ENCODE peak calls at places on chromosomes 13 and 19, in nine cellular contexts. One of them, this sample, is unnamed.

GRCh38 chr13:33761744-33762143 is 56.2 kb upstream of the RFC3 start:
- DNase-seq in WERI-Rb-1: no peak
- DNase-seq in endothelial cell: no peak
- DNase-seq in activated CD8-positive, alpha-beta memory T cell treated with anti-CD3 and anti-CD28 coated beads, Interleukin-2, amount 50 U/mL, for 48 hours: no peak
- DNase-seq in neuronal stem cell: no peak
- DNase-seq in ureter: no peak
- DNase-seq in activated naive CD4-positive, alpha-beta T cell treated with anti-CD3 and anti-CD28 coated beads for 36 hours: no peak
- DNase-seq in SHP77: peak; percentile 75
- DNase-seq in MCF 10A: peak; percentile 12
- DNase-seq in this sample: peak; percentile 67

GRCh38 chr19:14089662-14090508 is 666 bp downstream of the SAMD1 start:
- DNase-seq in SHP77: peak; percentile 22
- DNase-seq in WERI-Rb-1: peak; percentile 60
- DNase-seq in MCF 10A: peak; percentile 54
- DNase-seq in activated naive CD4-positive, alpha-beta T cell treated with anti-CD3 and anti-CD28 coated beads for 36 hours: peak; percentile 41
- DNase-seq in activated CD8-positive, alpha-beta memory T cell treated with anti-CD3 and anti-CD28 coated beads, Interleukin-2, amount 50 U/mL, for 48 hours: peak; percentile 80
- DNase-seq in neuronal stem cell: peak; percentile 61
- DNase-seq in endothelial cell: peak; percentile 57
- DNase-seq in ureter: no peak
- DNase-seq in this sample: peak; percentile 74

GRCh38 chr19:6649189-6649588 is 20.8 kb downstream of the TNFSF14 start:
- DNase-seq in activated CD8-positive, alpha-beta memory T cell treated with anti-CD3 and anti-CD28 coated beads, Interleukin-2, amount 50 U/mL, for 48 hours: no peak
- DNase-seq in ureter: no peak
- DNase-seq in SHP77: no peak
- DNase-seq in MCF 10A: no peak
- DNase-seq in activated naive CD4-positive, alpha-beta T cell treated with anti-CD3 and anti-CD28 coated beads for 36 hours: no peak
- DNase-seq in endothelial cell: no peak
- DNase-seq in neuronal stem cell: no peak
- DNase-seq in WERI-Rb-1: no peak
- DNase-seq in this sample: no peak

GRCh38 chr19:43464089-43464775 is 1.2 kb downstream of the LYPD3 start:
- DNase-seq in SHP77: no peak
- DNase-seq in activated CD8-positive, alpha-beta memory T cell treated with anti-CD3 and anti-CD28 coated beads, Interleukin-2, amount 50 U/mL, for 48 hours: peak; percentile 89
- DNase-seq in neuronal stem cell: no peak
- DNase-seq in MCF 10A: no peak
- DNase-seq in endothelial cell: peak; percentile 65
- DNase-seq in activated naive CD4-positive, alpha-beta T cell treated with anti-CD3 and anti-CD28 coated beads for 36 hours: no peak
- DNase-seq in ureter: peak; percentile 84
- DNase-seq in WERI-Rb-1: peak; percentile 67
- DNase-seq in this sample: peak; percentile 83

GRCh38 chr19:49558591-49558990 is 21.8 kb downstream of the NOSIP start:
- DNase-seq in ureter: no peak
- DNase-seq in SHP77: no peak
- DNase-seq in endothelial cell: no peak
- DNase-seq in activated CD8-positive, alpha-beta memory T cell treated with anti-CD3 and anti-CD28 coated beads, Interleukin-2, amount 50 U/mL, for 48 hours: no peak
- DNase-seq in WERI-Rb-1: no peak
- DNase-seq in activated naive CD4-positive, alpha-beta T cell treated with anti-CD3 and anti-CD28 coated beads for 36 hours: peak; percentile 76
- DNase-seq in neuronal stem cell: no peak
- DNase-seq in MCF 10A: no peak
- DNase-seq in this sample: no peak

GRCh38 chr13:35144496-35144895 is 202.4 kb downstream of the NBEA start:
- DNase-seq in ureter: no peak
- DNase-seq in WERI-Rb-1: no peak
- DNase-seq in neuronal stem cell: no peak
- DNase-seq in activated naive CD4-positive, alpha-beta T cell treated with anti-CD3 and anti-CD28 coated beads for 36 hours: no peak
- DNase-seq in endothelial cell: no peak
- DNase-seq in SHP77: no peak
- DNase-seq in activated CD8-positive, alpha-beta memory T cell treated with anti-CD3 and anti-CD28 coated beads, Interleukin-2, amount 50 U/mL, for 48 hours: no peak
- DNase-seq in MCF 10A: peak; percentile 47
- DNase-seq in this sample: no peak

GRCh38 chr13:59531571-59532091 is 632.1 kb downstream of the DIAPH3 start:
- DNase-seq in activated naive CD4-positive, alpha-beta T cell treated with anti-CD3 and anti-CD28 coated beads for 36 hours: peak; percentile 24
- DNase-seq in MCF 10A: peak; percentile 87
- DNase-seq in activated CD8-positive, alpha-beta memory T cell treated with anti-CD3 and anti-CD28 coated beads, Interleukin-2, amount 50 U/mL, for 48 hours: no peak
- DNase-seq in SHP77: peak; percentile 70
- DNase-seq in endothelial cell: peak; percentile 67
- DNase-seq in ureter: peak; percentile 85
- DNase-seq in neuronal stem cell: no peak
- DNase-seq in WERI-Rb-1: no peak
- DNase-seq in this sample: no peak

GRCh38 chr19:23318143-23318542 is 67.9 kb upstream of the ZNF724 start:
- DNase-seq in MCF 10A: peak; percentile 58
- DNase-seq in activated CD8-positive, alpha-beta memory T cell treated with anti-CD3 and anti-CD28 coated beads, Interleukin-2, amount 50 U/mL, for 48 hours: no peak
- DNase-seq in activated naive CD4-positive, alpha-beta T cell treated with anti-CD3 and anti-CD28 coated beads for 36 hours: peak; percentile 33
- DNase-seq in WERI-Rb-1: no peak
- DNase-seq in SHP77: no peak
- DNase-seq in ureter: no peak
- DNase-seq in endothelial cell: no peak
- DNase-seq in neuronal stem cell: no peak
- DNase-seq in this sample: no peak

GRCh38 chr19:55611300-55611982 is 6.0 kb downstream of the ZNF865 start:
- DNase-seq in endothelial cell: no peak
- DNase-seq in activated naive CD4-positive, alpha-beta T cell treated with anti-CD3 and anti-CD28 coated beads for 36 hours: no peak
- DNase-seq in activated CD8-positive, alpha-beta memory T cell treated with anti-CD3 and anti-CD28 coated beads, Interleukin-2, amount 50 U/mL, for 48 hours: no peak
- DNase-seq in WERI-Rb-1: no peak
- DNase-seq in neuronal stem cell: no peak
- DNase-seq in SHP77: no peak
- DNase-seq in MCF 10A: no peak
- DNase-seq in ureter: no peak
- DNase-seq in this sample: no peak

GRCh38 chr19:49869484-49870308 is 2.3 kb upstream of the PNKP start:
- DNase-seq in ureter: peak; percentile 97
- DNase-seq in activated naive CD4-positive, alpha-beta T cell treated with anti-CD3 and anti-CD28 coated beads for 36 hours: peak; percentile 95
- DNase-seq in endothelial cell: peak; percentile 98
- DNase-seq in activated CD8-positive, alpha-beta memory T cell treated with anti-CD3 and anti-CD28 coated beads, Interleukin-2, amount 50 U/mL, for 48 hours: peak; percentile 93
- DNase-seq in WERI-Rb-1: peak; percentile 97
- DNase-seq in SHP77: peak; percentile 99
- DNase-seq in MCF 10A: peak; percentile 100
- DNase-seq in neuronal stem cell: peak; percentile 100
- DNase-seq in this sample: peak; percentile 98

GRCh38 chr19:42129399-42130253 is 2.6 kb downstream of the POU2F2 start:
- DNase-seq in SHP77: no peak
- DNase-seq in ureter: no peak
- DNase-seq in activated naive CD4-positive, alpha-beta T cell treated with anti-CD3 and anti-CD28 coated beads for 36 hours: no peak
- DNase-seq in activated CD8-positive, alpha-beta memory T cell treated with anti-CD3 and anti-CD28 coated beads, Interleukin-2, amount 50 U/mL, for 48 hours: no peak
- DNase-seq in WERI-Rb-1: no peak
- DNase-seq in MCF 10A: peak; percentile 17
- DNase-seq in neuronal stem cell: no peak
- DNase-seq in endothelial cell: no peak
- DNase-seq in this sample: no peak

GRCh38 chr13:47004022-47004421 is 107.2 kb upstream of the HTR2A start:
- DNase-seq in SHP77: no peak
- DNase-seq in neuronal stem cell: no peak
- DNase-seq in WERI-Rb-1: peak; percentile 22
- DNase-seq in ureter: no peak
- DNase-seq in endothelial cell: no peak
- DNase-seq in activated CD8-positive, alpha-beta memory T cell treated with anti-CD3 and anti-CD28 coated beads, Interleukin-2, amount 50 U/mL, for 48 hours: no peak
- DNase-seq in activated naive CD4-positive, alpha-beta T cell treated with anti-CD3 and anti-CD28 coated beads for 36 hours: no peak
- DNase-seq in MCF 10A: peak; percentile 5
- DNase-seq in this sample: no peak

GRCh38 chr13:37602743-37603381 is 4.3 kb upstream of the POSTN start:
- DNase-seq in activated CD8-positive, alpha-beta memory T cell treated with anti-CD3 and anti-CD28 coated beads, Interleukin-2, amount 50 U/mL, for 48 hours: no peak
- DNase-seq in ureter: no peak
- DNase-seq in neuronal stem cell: no peak
- DNase-seq in endothelial cell: no peak
- DNase-seq in activated naive CD4-positive, alpha-beta T cell treated with anti-CD3 and anti-CD28 coated beads for 36 hours: no peak
- DNase-seq in SHP77: no peak
- DNase-seq in MCF 10A: peak; percentile 42
- DNase-seq in WERI-Rb-1: no peak
- DNase-seq in this sample: no peak

GRCh38 chr19:30206187-30206586 is 166.0 kb upstream of the ZNF536 start:
- DNase-seq in neuronal stem cell: no peak
- DNase-seq in WERI-Rb-1: no peak
- DNase-seq in activated CD8-positive, alpha-beta memory T cell treated with anti-CD3 and anti-CD28 coated beads, Interleukin-2, amount 50 U/mL, for 48 hours: no peak
- DNase-seq in endothelial cell: no peak
- DNase-seq in MCF 10A: no peak
- DNase-seq in ureter: no peak
- DNase-seq in activated naive CD4-positive, alpha-beta T cell treated with anti-CD3 and anti-CD28 coated beads for 36 hours: no peak
- DNase-seq in SHP77: no peak
- DNase-seq in this sample: peak; percentile 28

GRCh38 chr13:104314926-104315535 is 1248.8 kb upstream of the SLC10A2 start:
- DNase-seq in ureter: no peak
- DNase-seq in activated naive CD4-positive, alpha-beta T cell treated with anti-CD3 and anti-CD28 coated beads for 36 hours: no peak
- DNase-seq in SHP77: no peak
- DNase-seq in MCF 10A: no peak
- DNase-seq in WERI-Rb-1: no peak
- DNase-seq in endothelial cell: no peak
- DNase-seq in activated CD8-positive, alpha-beta memory T cell treated with anti-CD3 and anti-CD28 coated beads, Interleukin-2, amount 50 U/mL, for 48 hours: no peak
- DNase-seq in neuronal stem cell: no peak
- DNase-seq in this sample: no peak

GRCh38 chr19:41030651-41031050 is 39.6 kb downstream of the CYP2B6 start:
- DNase-seq in ureter: no peak
- DNase-seq in activated naive CD4-positive, alpha-beta T cell treated with anti-CD3 and anti-CD28 coated beads for 36 hours: no peak
- DNase-seq in endothelial cell: no peak
- DNase-seq in MCF 10A: no peak
- DNase-seq in activated CD8-positive, alpha-beta memory T cell treated with anti-CD3 and anti-CD28 coated beads, Interleukin-2, amount 50 U/mL, for 48 hours: peak; percentile 3
- DNase-seq in SHP77: no peak
- DNase-seq in WERI-Rb-1: peak; percentile 20
- DNase-seq in neuronal stem cell: no peak
- DNase-seq in this sample: no peak

GRCh38 chr19:9834726-9835506 is at the start of gene PIN1:
- DNase-seq in ureter: peak; percentile 99
- DNase-seq in WERI-Rb-1: peak; percentile 99
- DNase-seq in SHP77: peak; percentile 97
- DNase-seq in neuronal stem cell: peak; percentile 100
- DNase-seq in activated CD8-positive, alpha-beta memory T cell treated with anti-CD3 and anti-CD28 coated beads, Interleukin-2, amount 50 U/mL, for 48 hours: peak; percentile 99
- DNase-seq in MCF 10A: peak; percentile 99
- DNase-seq in activated naive CD4-positive, alpha-beta T cell treated with anti-CD3 and anti-CD28 coated beads for 36 hours: peak; percentile 99
- DNase-seq in endothelial cell: peak; percentile 99
- DNase-seq in this sample: peak; percentile 100

GRCh38 chr19:18541258-18541991 is 1.9 kb downstream of the FKBP8 start:
- DNase-seq in neuronal stem cell: no peak
- DNase-seq in MCF 10A: no peak
- DNase-seq in WERI-Rb-1: no peak
- DNase-seq in endothelial cell: no peak
- DNase-seq in activated CD8-positive, alpha-beta memory T cell treated with anti-CD3 and anti-CD28 coated beads, Interleukin-2, amount 50 U/mL, for 48 hours: no peak
- DNase-seq in activated naive CD4-positive, alpha-beta T cell treated with anti-CD3 and anti-CD28 coated beads for 36 hours: no peak
- DNase-seq in SHP77: no peak
- DNase-seq in ureter: no peak
- DNase-seq in this sample: no peak

GRCh38 chr13:29946093-29946492 is 95.7 kb upstream of the UBL3 start:
- DNase-seq in SHP77: no peak
- DNase-seq in neuronal stem cell: no peak
- DNase-seq in WERI-Rb-1: no peak
- DNase-seq in activated naive CD4-positive, alpha-beta T cell treated with anti-CD3 and anti-CD28 coated beads for 36 hours: no peak
- DNase-seq in MCF 10A: no peak
- DNase-seq in activated CD8-positive, alpha-beta memory T cell treated with anti-CD3 and anti-CD28 coated beads, Interleukin-2, amount 50 U/mL, for 48 hours: peak; percentile 23
- DNase-seq in ureter: no peak
- DNase-seq in endothelial cell: no peak
- DNase-seq in this sample: no peak

GRCh38 chr13:60679131-60679530 is 282.1 kb downstream of the TDRD3 start:
- DNase-seq in activated CD8-positive, alpha-beta memory T cell treated with anti-CD3 and anti-CD28 coated beads, Interleukin-2, amount 50 U/mL, for 48 hours: no peak
- DNase-seq in MCF 10A: peak; percentile 65
- DNase-seq in neuronal stem cell: no peak
- DNase-seq in endothelial cell: no peak
- DNase-seq in activated naive CD4-positive, alpha-beta T cell treated with anti-CD3 and anti-CD28 coated beads for 36 hours: no peak
- DNase-seq in SHP77: no peak
- DNase-seq in ureter: no peak
- DNase-seq in WERI-Rb-1: no peak
- DNase-seq in this sample: no peak

GRCh38 chr19:5893907-5894703 is 9.5 kb downstream of the NDUFA11 start:
- DNase-seq in MCF 10A: no peak
- DNase-seq in SHP77: no peak
- DNase-seq in ureter: no peak
- DNase-seq in neuronal stem cell: no peak
- DNase-seq in activated CD8-positive, alpha-beta memory T cell treated with anti-CD3 and anti-CD28 coated beads, Interleukin-2, amount 50 U/mL, for 48 hours: no peak
- DNase-seq in activated naive CD4-positive, alpha-beta T cell treated with anti-CD3 and anti-CD28 coated beads for 36 hours: no peak
- DNase-seq in WERI-Rb-1: no peak
- DNase-seq in endothelial cell: no peak
- DNase-seq in this sample: no peak

GRCh38 chr13:98239156-98240076 is 62.3 kb upstream of the RNF113B start:
- DNase-seq in SHP77: no peak
- DNase-seq in ureter: no peak
- DNase-seq in WERI-Rb-1: no peak
- DNase-seq in activated CD8-positive, alpha-beta memory T cell treated with anti-CD3 and anti-CD28 coated beads, Interleukin-2, amount 50 U/mL, for 48 hours: no peak
- DNase-seq in neuronal stem cell: no peak
- DNase-seq in MCF 10A: no peak
- DNase-seq in endothelial cell: no peak
- DNase-seq in activated naive CD4-positive, alpha-beta T cell treated with anti-CD3 and anti-CD28 coated beads for 36 hours: no peak
- DNase-seq in this sample: no peak

GRCh38 chr13:42808572-42808971 is 27.2 kb downstream of the FAM216B start:
- DNase-seq in activated CD8-positive, alpha-beta memory T cell treated with anti-CD3 and anti-CD28 coated beads, Interleukin-2, amount 50 U/mL, for 48 hours: no peak
- DNase-seq in activated naive CD4-positive, alpha-beta T cell treated with anti-CD3 and anti-CD28 coated beads for 36 hours: no peak
- DNase-seq in endothelial cell: no peak
- DNase-seq in ureter: no peak
- DNase-seq in WERI-Rb-1: no peak
- DNase-seq in neuronal stem cell: no peak
- DNase-seq in SHP77: no peak
- DNase-seq in MCF 10A: no peak
- DNase-seq in this sample: no peak

GRCh38 chr19:46493236-46494114 is 2.2 kb downstream of the PNMA8B start:
- DNase-seq in endothelial cell: peak; percentile 36
- DNase-seq in activated CD8-positive, alpha-beta memory T cell treated with anti-CD3 and anti-CD28 coated beads, Interleukin-2, amount 50 U/mL, for 48 hours: no peak
- DNase-seq in WERI-Rb-1: no peak
- DNase-seq in MCF 10A: no peak
- DNase-seq in activated naive CD4-positive, alpha-beta T cell treated with anti-CD3 and anti-CD28 coated beads for 36 hours: peak; percentile 60
- DNase-seq in SHP77: no peak
- DNase-seq in ureter: no peak
- DNase-seq in neuronal stem cell: no peak
- DNase-seq in this sample: peak; percentile 74

GRCh38 chr19:38417544-38418506 is 8.2 kb downstream of the RASGRP4 start:
- DNase-seq in WERI-Rb-1: no peak
- DNase-seq in MCF 10A: peak; percentile 45
- DNase-seq in ureter: peak; percentile 76
- DNase-seq in activated CD8-positive, alpha-beta memory T cell treated with anti-CD3 and anti-CD28 coated beads, Interleukin-2, amount 50 U/mL, for 48 hours: peak; percentile 79
- DNase-seq in endothelial cell: peak; percentile 52
- DNase-seq in activated naive CD4-positive, alpha-beta T cell treated with anti-CD3 and anti-CD28 coated beads for 36 hours: peak; percentile 79
- DNase-seq in neuronal stem cell: peak; percentile 56
- DNase-seq in SHP77: no peak
- DNase-seq in this sample: peak; percentile 87

GRCh38 chr13:94849254-94849653 is 136.9 kb upstream of the SOX21 start:
- DNase-seq in activated CD8-positive, alpha-beta memory T cell treated with anti-CD3 and anti-CD28 coated beads, Interleukin-2, amount 50 U/mL, for 48 hours: no peak
- DNase-seq in activated naive CD4-positive, alpha-beta T cell treated with anti-CD3 and anti-CD28 coated beads for 36 hours: no peak
- DNase-seq in endothelial cell: no peak
- DNase-seq in SHP77: no peak
- DNase-seq in ureter: no peak
- DNase-seq in MCF 10A: peak; percentile 32
- DNase-seq in neuronal stem cell: no peak
- DNase-seq in WERI-Rb-1: no peak
- DNase-seq in this sample: no peak

GRCh38 chr19:47419037-47419783 is at the start of gene MEIS3:
- DNase-seq in neuronal stem cell: no peak
- DNase-seq in ureter: no peak
- DNase-seq in activated CD8-positive, alpha-beta memory T cell treated with anti-CD3 and anti-CD28 coated beads, Interleukin-2, amount 50 U/mL, for 48 hours: no peak
- DNase-seq in WERI-Rb-1: peak; percentile 48
- DNase-seq in SHP77: no peak
- DNase-seq in endothelial cell: no peak
- DNase-seq in activated naive CD4-positive, alpha-beta T cell treated with anti-CD3 and anti-CD28 coated beads for 36 hours: no peak
- DNase-seq in MCF 10A: no peak
- DNase-seq in this sample: peak; percentile 71

GRCh38 chr19:37333457-37333856 is 37.4 kb upstream of the ZNF527 start:
- DNase-seq in MCF 10A: no peak
- DNase-seq in ureter: no peak
- DNase-seq in activated naive CD4-positive, alpha-beta T cell treated with anti-CD3 and anti-CD28 coated beads for 36 hours: no peak
- DNase-seq in WERI-Rb-1: no peak
- DNase-seq in neuronal stem cell: no peak
- DNase-seq in endothelial cell: no peak
- DNase-seq in SHP77: no peak
- DNase-seq in activated CD8-positive, alpha-beta memory T cell treated with anti-CD3 and anti-CD28 coated beads, Interleukin-2, amount 50 U/mL, for 48 hours: no peak
- DNase-seq in this sample: no peak

GRCh38 chr13:98155475-98156111 is 12.7 kb downstream of the FARP1 start:
- DNase-seq in activated naive CD4-positive, alpha-beta T cell treated with anti-CD3 and anti-CD28 coated beads for 36 hours: no peak
- DNase-seq in ureter: no peak
- DNase-seq in endothelial cell: no peak
- DNase-seq in MCF 10A: peak; percentile 72
- DNase-seq in activated CD8-positive, alpha-beta memory T cell treated with anti-CD3 and anti-CD28 coated beads, Interleukin-2, amount 50 U/mL, for 48 hours: no peak
- DNase-seq in WERI-Rb-1: no peak
- DNase-seq in SHP77: no peak
- DNase-seq in neuronal stem cell: no peak
- DNase-seq in this sample: no peak

GRCh38 chr19:49142866-49143335 is 12.3 kb downstream of the HRC start:
- DNase-seq in ureter: peak; percentile 88
- DNase-seq in endothelial cell: peak; percentile 91
- DNase-seq in activated naive CD4-positive, alpha-beta T cell treated with anti-CD3 and anti-CD28 coated beads for 36 hours: peak; percentile 80
- DNase-seq in SHP77: peak; percentile 81
- DNase-seq in WERI-Rb-1: peak; percentile 45
- DNase-seq in neuronal stem cell: peak; percentile 90
- DNase-seq in MCF 10A: peak; percentile 96
- DNase-seq in activated CD8-positive, alpha-beta memory T cell treated with anti-CD3 and anti-CD28 coated beads, Interleukin-2, amount 50 U/mL, for 48 hours: peak; percentile 85
- DNase-seq in this sample: peak; percentile 96

GRCh38 chr19:35224681-35225604 is 3.6 kb downstream of the FAM187B start:
- DNase-seq in neuronal stem cell: no peak
- DNase-seq in MCF 10A: no peak
- DNase-seq in activated CD8-positive, alpha-beta memory T cell treated with anti-CD3 and anti-CD28 coated beads, Interleukin-2, amount 50 U/mL, for 48 hours: peak; percentile 51
- DNase-seq in WERI-Rb-1: no peak
- DNase-seq in ureter: peak; percentile 36
- DNase-seq in activated naive CD4-positive, alpha-beta T cell treated with anti-CD3 and anti-CD28 coated beads for 36 hours: peak; percentile 54
- DNase-seq in endothelial cell: no peak
- DNase-seq in SHP77: no peak
- DNase-seq in this sample: peak; percentile 46